ENCODE peak calls at places on chromosomes 7 and 10, in four cellular contexts. One of them, this sample, is unnamed.

GRCh38 chr7:157871681-157872080 is 534.9 kb downstream of the DNAJB6 start:
- DNase-seq in activated naive CD8-positive, alpha-beta T cell treated with anti-CD3 and anti-CD28 coated beads for 36 hours: no peak
- DNase-seq in hepatocyte: no peak
- DNase-seq in left ventricle myocardium superior: no peak
- DNase-seq in this sample: no peak

GRCh38 chr10:13587367-13587766 is 602 bp downstream of the PRPF18 start:
- DNase-seq in activated naive CD8-positive, alpha-beta T cell treated with anti-CD3 and anti-CD28 coated beads for 36 hours: peak
- DNase-seq in hepatocyte: peak
- DNase-seq in left ventricle myocardium superior: no peak
- DNase-seq in this sample: no peak

GRCh38 chr10:32377458-32378370 is 30.8 kb upstream of the EPC1 start:
- DNase-seq in left ventricle myocardium superior: no peak
- DNase-seq in hepatocyte: peak
- DNase-seq in activated naive CD8-positive, alpha-beta T cell treated with anti-CD3 and anti-CD28 coated beads for 36 hours: no peak
- DNase-seq in this sample: no peak

GRCh38 chr10:10497245-10497644 is 520.4 kb upstream of the CELF2 start:
- DNase-seq in activated naive CD8-positive, alpha-beta T cell treated with anti-CD3 and anti-CD28 coated beads for 36 hours: no peak
- DNase-seq in hepatocyte: no peak
- DNase-seq in left ventricle myocardium superior: no peak
- DNase-seq in this sample: no peak

GRCh38 chr10:97898429-97898828 is 48.8 kb downstream of the GOLGA7B start:
- DNase-seq in hepatocyte: peak
- DNase-seq in left ventricle myocardium superior: no peak
- DNase-seq in activated naive CD8-positive, alpha-beta T cell treated with anti-CD3 and anti-CD28 coated beads for 36 hours: no peak
- DNase-seq in this sample: no peak

GRCh38 chr10:60943372-60944158 is 420 bp downstream of the RHOBTB1 start:
- DNase-seq in hepatocyte: peak
- DNase-seq in activated naive CD8-positive, alpha-beta T cell treated with anti-CD3 and anti-CD28 coated beads for 36 hours: peak
- DNase-seq in left ventricle myocardium superior: peak
- DNase-seq in this sample: no peak

GRCh38 chr7:4659551-4660286 is 22.4 kb upstream of the FOXK1 start:
- DNase-seq in left ventricle myocardium superior: no peak
- DNase-seq in activated naive CD8-positive, alpha-beta T cell treated with anti-CD3 and anti-CD28 coated beads for 36 hours: no peak
- DNase-seq in hepatocyte: no peak
- DNase-seq in this sample: no peak

GRCh38 chr10:15238553-15239335 is 70.3 kb upstream of the NMT2 start:
- DNase-seq in left ventricle myocardium superior: no peak
- DNase-seq in activated naive CD8-positive, alpha-beta T cell treated with anti-CD3 and anti-CD28 coated beads for 36 hours: peak
- DNase-seq in hepatocyte: no peak
- DNase-seq in this sample: no peak

GRCh38 chr7:26513948-26514347 is 222.3 kb downstream of the SNX10 start:
- DNase-seq in left ventricle myocardium superior: no peak
- DNase-seq in activated naive CD8-positive, alpha-beta T cell treated with anti-CD3 and anti-CD28 coated beads for 36 hours: no peak
- DNase-seq in hepatocyte: no peak
- DNase-seq in this sample: no peak

This sample was measured in trophoblast cell.